ENCODE peak calls at places on chromosomes 11 and 22, in six cellular contexts. J is OCI-LY7, D is T-helper 1 cell, Y is T-helper 17 cell, I is T1000, G is tibial artery. Z is an unnamed sample.

GRCh38 chr11:85951428-85952107 is 96.4 kb downstream of the CCDC83 start:
- DNase-seq in J (no peak), D (no peak), Y (no peak), I (no peak), G (no peak), Z (no peak)

GRCh38 chr11:133893381-133893780 is 48.1 kb upstream of the SPATA19 start:
- DNase-seq in J (no peak), D (no peak), Y (no peak), I (no peak), G (no peak), Z (peak)

GRCh38 chr11:113859665-113860064 is 15.7 kb downstream of the USP28 start:
- DNase-seq in J (no peak), D (no peak), Y (no peak), I (no peak), G (no peak), Z (no peak)

GRCh38 chr11:119319136-119319701 is 2.3 kb upstream of the MCAM start:
- DNase-seq in J (no peak), D (no peak), Y (no peak), I (no peak), G (no peak), Z (no peak)

GRCh38 chr22:35615156-35615555 is 2.0 kb downstream of the MB start:
- DNase-seq in J (no peak), D (no peak), Y (no peak), I (no peak), G (no peak), Z (no peak)

GRCh38 chr11:102560555-102561011 is 30.0 kb upstream of the MMP7 start:
- DNase-seq in J (peak), D (no peak), Y (no peak), I (no peak), G (peak), Z (no peak)

GRCh38 chr11:110174645-110175310 is 81.6 kb downstream of the ZC3H12C start:
- DNase-seq in J (no peak), D (no peak), Y (no peak), I (no peak), G (no peak), Z (no peak)

GRCh38 chr11:122852071-122852831 is 14.0 kb downstream of the CRTAM start:
- DNase-seq in J (no peak), D (no peak), Y (no peak), I (no peak), G (no peak), Z (no peak)

GRCh38 chr22:50569896-50570535 is 7.3 kb upstream of the SYCE3 start:
- DNase-seq in J (peak), D (no peak), Y (no peak), I (no peak), G (no peak), Z (no peak)

GRCh38 chr11:81569999-81570398 is 1163.7 kb downstream of the FAM181B start:
- DNase-seq in J (no peak), D (no peak), Y (no peak), I (no peak), G (no peak), Z (no peak)

GRCh38 chr11:28834877-28835276 is 726.7 kb downstream of the METTL15 start:
- DNase-seq in J (no peak), D (no peak), Y (no peak), I (no peak), G (no peak), Z (no peak)

GRCh38 chr11:92266821-92267220 is 42.2 kb downstream of the FAT3 start:
- DNase-seq in J (no peak), D (no peak), Y (no peak), I (no peak), G (no peak), Z (peak)

GRCh38 chr11:108131993-108132392 is 10.6 kb downstream of the ACAT1 start:
- DNase-seq in J (no peak), D (no peak), Y (no peak), I (no peak), G (no peak), Z (no peak)

GRCh38 chr11:132604446-132604845 is 927.9 kb downstream of the OPCML start:
- DNase-seq in J (no peak), D (no peak), Y (no peak), I (no peak), G (no peak), Z (no peak)

GRCh38 chr11:36774603-36775002 is 176.6 kb upstream of the RAG2 start:
- DNase-seq in J (no peak), D (no peak), Y (no peak), I (peak), G (no peak), Z (no peak)

GRCh38 chr11:70073188-70073817 is 4.8 kb upstream of the ANO1 start:
- DNase-seq in J (no peak), D (no peak), Y (no peak), I (no peak), G (no peak), Z (peak)

GRCh38 chr11:10503777-10504176 is 37.2 kb downstream of the RNF141 start:
- DNase-seq in J (no peak), D (no peak), Y (no peak), I (no peak), G (no peak), Z (no peak)

GRCh38 chr11:109864161-109864661 is 229.0 kb upstream of the ZC3H12C start:
- DNase-seq in J (no peak), D (no peak), Y (no peak), I (no peak), G (no peak), Z (no peak)

GRCh38 chr22:50473088-50473487 is 1.7 kb downstream of the SBF1 start:
- DNase-seq in J (peak), D (peak), Y (no peak), I (no peak), G (no peak), Z (no peak)

GRCh38 chr11:18615628-18616392 is 16.2 kb downstream of the MISFA start:
- DNase-seq in J (no peak), D (no peak), Y (no peak), I (no peak), G (no peak), Z (no peak)

GRCh38 chr11:17812286-17813187 is 78.0 kb downstream of the KCNC1 start:
- DNase-seq in J (no peak), D (no peak), Y (no peak), I (no peak), G (no peak), Z (no peak)

GRCh38 chr11:125345706-125346561 is 150.1 kb downstream of the FEZ1 start:
- DNase-seq in J (peak), D (no peak), Y (peak), I (peak), G (peak), Z (peak)

GRCh38 chr11:57544566-57544965 is 7.2 kb downstream of the SMTNL1 start:
- DNase-seq in J (no peak), D (no peak), Y (no peak), I (no peak), G (no peak), Z (no peak)

GRCh38 chr11:3164540-3165151 is 464 bp downstream of the OSBPL5 start:
- DNase-seq in J (no peak), D (no peak), Y (peak), I (no peak), G (no peak), Z (no peak)

GRCh38 chr11:69962152-69962551 is 116.0 kb upstream of the ANO1 start:
- DNase-seq in J (no peak), D (no peak), Y (no peak), I (no peak), G (no peak), Z (no peak)

GRCh38 chr11:10858505-10859360 is 880 bp upstream of the ZBED5 start:
- DNase-seq in J (peak), D (peak), Y (peak), I (no peak), G (peak), Z (peak)

GRCh38 chr11:59802639-59803176 is 7.9 kb downstream of the MRPL16 start:
- DNase-seq in J (peak), D (peak), Y (no peak), I (no peak), G (no peak), Z (no peak)

GRCh38 chr22:20013382-20013871 is 3.2 kb downstream of the ARVCF start:
- DNase-seq in J (peak), D (no peak), Y (no peak), I (no peak), G (no peak), Z (no peak)

GRCh38 chr11:127000991-127001390 is 421 bp upstream of the KIRREL3 start:
- DNase-seq in J (no peak), D (no peak), Y (no peak), I (no peak), G (no peak), Z (no peak)

Z was measured in left lobe of liver.